ENCODE peak calls at places on chromosome 21, in nine cellular contexts. One of them, this sample, is unnamed.

GRCh38 chr21:35699360-35699759 is 361.0 kb downstream of the SETD4 start:
- DNase-seq in ecto neural progenitor cell: no peak
- DNase-seq in stimulated activated CD4-positive, alpha-beta T cell treated with anti-CD3 and anti-CD28 coated beads, Interleukin-2, amount 100 ng/mL, for 24 hours: no peak
- DNase-seq in KBM-7: no peak
- DNase-seq in amniotic epithelial cell: no peak
- DNase-seq in cardiac fibroblast: no peak
- DNase-seq in HEK293T: no peak
- DNase-seq in RPMI7951: no peak
- DNase-seq in T-helper 1 cell: no peak
- DNase-seq in this sample: no peak

GRCh38 chr21:46543306-46543705 is 61.6 kb downstream of the S100B start:
- DNase-seq in ecto neural progenitor cell: no peak
- DNase-seq in stimulated activated CD4-positive, alpha-beta T cell treated with anti-CD3 and anti-CD28 coated beads, Interleukin-2, amount 100 ng/mL, for 24 hours: no peak
- DNase-seq in KBM-7: no peak
- DNase-seq in amniotic epithelial cell: no peak
- DNase-seq in cardiac fibroblast: no peak
- DNase-seq in HEK293T: no peak
- DNase-seq in RPMI7951: no peak
- DNase-seq in T-helper 1 cell: no peak
- DNase-seq in this sample: no peak

GRCh38 chr21:44949161-44950015 is 9.6 kb downstream of the SLX9 start:
- DNase-seq in ecto neural progenitor cell: peak
- DNase-seq in stimulated activated CD4-positive, alpha-beta T cell treated with anti-CD3 and anti-CD28 coated beads, Interleukin-2, amount 100 ng/mL, for 24 hours: peak
- DNase-seq in KBM-7: peak
- DNase-seq in amniotic epithelial cell: peak
- DNase-seq in cardiac fibroblast: peak
- DNase-seq in HEK293T: peak
- DNase-seq in RPMI7951: peak
- DNase-seq in T-helper 1 cell: peak
- DNase-seq in this sample: peak

GRCh38 chr21:33762798-33763572 is 120.7 kb downstream of the ITSN1 start:
- DNase-seq in ecto neural progenitor cell: no peak
- DNase-seq in stimulated activated CD4-positive, alpha-beta T cell treated with anti-CD3 and anti-CD28 coated beads, Interleukin-2, amount 100 ng/mL, for 24 hours: no peak
- DNase-seq in KBM-7: no peak
- DNase-seq in amniotic epithelial cell: peak
- DNase-seq in cardiac fibroblast: peak
- DNase-seq in HEK293T: no peak
- DNase-seq in RPMI7951: peak
- DNase-seq in T-helper 1 cell: no peak
- DNase-seq in this sample: no peak

GRCh38 chr21:36887983-36888382 is 78.5 kb downstream of the HLCS start:
- DNase-seq in ecto neural progenitor cell: no peak
- DNase-seq in stimulated activated CD4-positive, alpha-beta T cell treated with anti-CD3 and anti-CD28 coated beads, Interleukin-2, amount 100 ng/mL, for 24 hours: no peak
- DNase-seq in KBM-7: no peak
- DNase-seq in amniotic epithelial cell: no peak
- DNase-seq in cardiac fibroblast: no peak
- DNase-seq in HEK293T: no peak
- DNase-seq in RPMI7951: peak
- DNase-seq in T-helper 1 cell: no peak
- DNase-seq in this sample: no peak

GRCh38 chr21:38439957-38440356 is 58.3 kb downstream of the ERG start:
- DNase-seq in ecto neural progenitor cell: no peak
- DNase-seq in stimulated activated CD4-positive, alpha-beta T cell treated with anti-CD3 and anti-CD28 coated beads, Interleukin-2, amount 100 ng/mL, for 24 hours: no peak
- DNase-seq in KBM-7: peak
- DNase-seq in amniotic epithelial cell: no peak
- DNase-seq in cardiac fibroblast: peak
- DNase-seq in HEK293T: no peak
- DNase-seq in RPMI7951: no peak
- DNase-seq in T-helper 1 cell: no peak
- DNase-seq in this sample: no peak

GRCh38 chr21:16193758-16194606 is 464.2 kb downstream of the USP25 start:
- DNase-seq in ecto neural progenitor cell: peak
- DNase-seq in stimulated activated CD4-positive, alpha-beta T cell treated with anti-CD3 and anti-CD28 coated beads, Interleukin-2, amount 100 ng/mL, for 24 hours: peak
- DNase-seq in KBM-7: peak
- DNase-seq in amniotic epithelial cell: peak
- DNase-seq in cardiac fibroblast: peak
- DNase-seq in HEK293T: peak
- DNase-seq in RPMI7951: no peak
- DNase-seq in T-helper 1 cell: no peak
- DNase-seq in this sample: no peak

GRCh38 chr21:21101911-21102310 is 103.7 kb downstream of the NCAM2 start:
- DNase-seq in ecto neural progenitor cell: no peak
- DNase-seq in stimulated activated CD4-positive, alpha-beta T cell treated with anti-CD3 and anti-CD28 coated beads, Interleukin-2, amount 100 ng/mL, for 24 hours: no peak
- DNase-seq in KBM-7: peak
- DNase-seq in amniotic epithelial cell: peak
- DNase-seq in cardiac fibroblast: peak
- DNase-seq in HEK293T: peak
- DNase-seq in RPMI7951: peak
- DNase-seq in T-helper 1 cell: no peak
- DNase-seq in this sample: no peak

GRCh38 chr21:45865106-45865835 is 116.3 kb upstream of the COL6A1 start:
- DNase-seq in ecto neural progenitor cell: no peak
- DNase-seq in stimulated activated CD4-positive, alpha-beta T cell treated with anti-CD3 and anti-CD28 coated beads, Interleukin-2, amount 100 ng/mL, for 24 hours: no peak
- DNase-seq in KBM-7: no peak
- DNase-seq in amniotic epithelial cell: peak
- DNase-seq in cardiac fibroblast: peak
- DNase-seq in HEK293T: no peak
- DNase-seq in RPMI7951: peak
- DNase-seq in T-helper 1 cell: no peak
- DNase-seq in this sample: no peak

GRCh38 chr21:33659550-33659949 is 17.2 kb downstream of the ITSN1 start:
- DNase-seq in ecto neural progenitor cell: no peak
- DNase-seq in stimulated activated CD4-positive, alpha-beta T cell treated with anti-CD3 and anti-CD28 coated beads, Interleukin-2, amount 100 ng/mL, for 24 hours: no peak
- DNase-seq in KBM-7: no peak
- DNase-seq in amniotic epithelial cell: no peak
- DNase-seq in cardiac fibroblast: no peak
- DNase-seq in HEK293T: no peak
- DNase-seq in RPMI7951: no peak
- DNase-seq in T-helper 1 cell: no peak
- DNase-seq in this sample: no peak

GRCh38 chr21:45011426-45011825 is 63.0 kb upstream of the ADARB1 start:
- DNase-seq in ecto neural progenitor cell: no peak
- DNase-seq in stimulated activated CD4-positive, alpha-beta T cell treated with anti-CD3 and anti-CD28 coated beads, Interleukin-2, amount 100 ng/mL, for 24 hours: no peak
- DNase-seq in KBM-7: no peak
- DNase-seq in amniotic epithelial cell: no peak
- DNase-seq in cardiac fibroblast: no peak
- DNase-seq in HEK293T: no peak
- DNase-seq in RPMI7951: no peak
- DNase-seq in T-helper 1 cell: peak
- DNase-seq in this sample: no peak

GRCh38 chr21:45830221-45830640 is 151.3 kb upstream of the COL6A1 start:
- DNase-seq in ecto neural progenitor cell: peak
- DNase-seq in stimulated activated CD4-positive, alpha-beta T cell treated with anti-CD3 and anti-CD28 coated beads, Interleukin-2, amount 100 ng/mL, for 24 hours: no peak
- DNase-seq in KBM-7: no peak
- DNase-seq in amniotic epithelial cell: no peak
- DNase-seq in cardiac fibroblast: no peak
- DNase-seq in HEK293T: no peak
- DNase-seq in RPMI7951: no peak
- DNase-seq in T-helper 1 cell: no peak
- DNase-seq in this sample: no peak

GRCh38 chr21:38126677-38127271 is 130.0 kb upstream of the KCNJ15 start:
- DNase-seq in ecto neural progenitor cell: peak
- DNase-seq in stimulated activated CD4-positive, alpha-beta T cell treated with anti-CD3 and anti-CD28 coated beads, Interleukin-2, amount 100 ng/mL, for 24 hours: peak
- DNase-seq in KBM-7: peak
- DNase-seq in amniotic epithelial cell: peak
- DNase-seq in cardiac fibroblast: peak
- DNase-seq in HEK293T: peak
- DNase-seq in RPMI7951: peak
- DNase-seq in T-helper 1 cell: no peak
- DNase-seq in this sample: peak

GRCh38 chr21:39518845-39519205 is 67.1 kb downstream of the SH3BGR start:
- DNase-seq in ecto neural progenitor cell: no peak
- DNase-seq in stimulated activated CD4-positive, alpha-beta T cell treated with anti-CD3 and anti-CD28 coated beads, Interleukin-2, amount 100 ng/mL, for 24 hours: no peak
- DNase-seq in KBM-7: no peak
- DNase-seq in amniotic epithelial cell: peak
- DNase-seq in cardiac fibroblast: no peak
- DNase-seq in HEK293T: no peak
- DNase-seq in RPMI7951: no peak
- DNase-seq in T-helper 1 cell: no peak
- DNase-seq in this sample: no peak

GRCh38 chr21:25983745-25984144 is 186.8 kb downstream of the APP start:
- DNase-seq in ecto neural progenitor cell: no peak
- DNase-seq in stimulated activated CD4-positive, alpha-beta T cell treated with anti-CD3 and anti-CD28 coated beads, Interleukin-2, amount 100 ng/mL, for 24 hours: no peak
- DNase-seq in KBM-7: no peak
- DNase-seq in amniotic epithelial cell: peak
- DNase-seq in cardiac fibroblast: peak
- DNase-seq in HEK293T: no peak
- DNase-seq in RPMI7951: peak
- DNase-seq in T-helper 1 cell: no peak
- DNase-seq in this sample: no peak

GRCh38 chr21:25573409-25574206 is 33.7 kb downstream of the MRPL39 start:
- DNase-seq in ecto neural progenitor cell: no peak
- DNase-seq in stimulated activated CD4-positive, alpha-beta T cell treated with anti-CD3 and anti-CD28 coated beads, Interleukin-2, amount 100 ng/mL, for 24 hours: peak
- DNase-seq in KBM-7: peak
- DNase-seq in amniotic epithelial cell: peak
- DNase-seq in cardiac fibroblast: peak
- DNase-seq in HEK293T: peak
- DNase-seq in RPMI7951: peak
- DNase-seq in T-helper 1 cell: peak
- DNase-seq in this sample: peak

GRCh38 chr21:35284199-35284598 is 235.1 kb upstream of the RUNX1 start:
- DNase-seq in ecto neural progenitor cell: no peak
- DNase-seq in stimulated activated CD4-positive, alpha-beta T cell treated with anti-CD3 and anti-CD28 coated beads, Interleukin-2, amount 100 ng/mL, for 24 hours: no peak
- DNase-seq in KBM-7: no peak
- DNase-seq in amniotic epithelial cell: no peak
- DNase-seq in cardiac fibroblast: no peak
- DNase-seq in HEK293T: no peak
- DNase-seq in RPMI7951: peak
- DNase-seq in T-helper 1 cell: no peak
- DNase-seq in this sample: no peak

GRCh38 chr21:34520769-34521508 is 8.9 kb upstream of the KCNE1 start:
- DNase-seq in ecto neural progenitor cell: no peak
- DNase-seq in stimulated activated CD4-positive, alpha-beta T cell treated with anti-CD3 and anti-CD28 coated beads, Interleukin-2, amount 100 ng/mL, for 24 hours: no peak
- DNase-seq in KBM-7: peak
- DNase-seq in amniotic epithelial cell: no peak
- DNase-seq in cardiac fibroblast: no peak
- DNase-seq in HEK293T: no peak
- DNase-seq in RPMI7951: no peak
- DNase-seq in T-helper 1 cell: no peak
- DNase-seq in this sample: no peak

GRCh38 chr21:37655601-37656300 is 260.5 kb downstream of the KCNJ6 start:
- DNase-seq in ecto neural progenitor cell: no peak
- DNase-seq in stimulated activated CD4-positive, alpha-beta T cell treated with anti-CD3 and anti-CD28 coated beads, Interleukin-2, amount 100 ng/mL, for 24 hours: no peak
- DNase-seq in KBM-7: no peak
- DNase-seq in amniotic epithelial cell: no peak
- DNase-seq in cardiac fibroblast: no peak
- DNase-seq in HEK293T: no peak
- DNase-seq in RPMI7951: no peak
- DNase-seq in T-helper 1 cell: no peak
- DNase-seq in this sample: no peak

GRCh38 chr21:14768042-14768441 is 221.9 kb upstream of the SAMSN1 start:
- DNase-seq in ecto neural progenitor cell: no peak
- DNase-seq in stimulated activated CD4-positive, alpha-beta T cell treated with anti-CD3 and anti-CD28 coated beads, Interleukin-2, amount 100 ng/mL, for 24 hours: no peak
- DNase-seq in KBM-7: no peak
- DNase-seq in amniotic epithelial cell: no peak
- DNase-seq in cardiac fibroblast: no peak
- DNase-seq in HEK293T: no peak
- DNase-seq in RPMI7951: no peak
- DNase-seq in T-helper 1 cell: no peak
- DNase-seq in this sample: no peak

GRCh38 chr21:41361786-41362604 is at the start of gene MX2:
- DNase-seq in ecto neural progenitor cell: no peak
- DNase-seq in stimulated activated CD4-positive, alpha-beta T cell treated with anti-CD3 and anti-CD28 coated beads, Interleukin-2, amount 100 ng/mL, for 24 hours: peak
- DNase-seq in KBM-7: peak
- DNase-seq in amniotic epithelial cell: peak
- DNase-seq in cardiac fibroblast: peak
- DNase-seq in HEK293T: no peak
- DNase-seq in RPMI7951: peak
- DNase-seq in T-helper 1 cell: peak
- DNase-seq in this sample: no peak

GRCh38 chr21:27104749-27105439 is 138.0 kb upstream of the ADAMTS5 start:
- DNase-seq in ecto neural progenitor cell: no peak
- DNase-seq in stimulated activated CD4-positive, alpha-beta T cell treated with anti-CD3 and anti-CD28 coated beads, Interleukin-2, amount 100 ng/mL, for 24 hours: no peak
- DNase-seq in KBM-7: no peak
- DNase-seq in amniotic epithelial cell: peak
- DNase-seq in cardiac fibroblast: peak
- DNase-seq in HEK293T: no peak
- DNase-seq in RPMI7951: no peak
- DNase-seq in T-helper 1 cell: no peak
- DNase-seq in this sample: no peak

GRCh38 chr21:44059710-44060109 is 47.5 kb upstream of the PWP2 start:
- DNase-seq in ecto neural progenitor cell: no peak
- DNase-seq in stimulated activated CD4-positive, alpha-beta T cell treated with anti-CD3 and anti-CD28 coated beads, Interleukin-2, amount 100 ng/mL, for 24 hours: no peak
- DNase-seq in KBM-7: no peak
- DNase-seq in amniotic epithelial cell: no peak
- DNase-seq in cardiac fibroblast: no peak
- DNase-seq in HEK293T: no peak
- DNase-seq in RPMI7951: no peak
- DNase-seq in T-helper 1 cell: no peak
- DNase-seq in this sample: peak

GRCh38 chr21:22120616-22121266 is 1122.5 kb downstream of the NCAM2 start:
- DNase-seq in ecto neural progenitor cell: no peak
- DNase-seq in stimulated activated CD4-positive, alpha-beta T cell treated with anti-CD3 and anti-CD28 coated beads, Interleukin-2, amount 100 ng/mL, for 24 hours: no peak
- DNase-seq in KBM-7: peak
- DNase-seq in amniotic epithelial cell: peak
- DNase-seq in cardiac fibroblast: peak
- DNase-seq in HEK293T: peak
- DNase-seq in RPMI7951: peak
- DNase-seq in T-helper 1 cell: no peak
- DNase-seq in this sample: peak

GRCh38 chr21:45016031-45016430 is 58.3 kb upstream of the ADARB1 start:
- DNase-seq in ecto neural progenitor cell: no peak
- DNase-seq in stimulated activated CD4-positive, alpha-beta T cell treated with anti-CD3 and anti-CD28 coated beads, Interleukin-2, amount 100 ng/mL, for 24 hours: no peak
- DNase-seq in KBM-7: no peak
- DNase-seq in amniotic epithelial cell: no peak
- DNase-seq in cardiac fibroblast: no peak
- DNase-seq in HEK293T: no peak
- DNase-seq in RPMI7951: no peak
- DNase-seq in T-helper 1 cell: no peak
- DNase-seq in this sample: no peak

GRCh38 chr21:36428789-36429671 is 43.8 kb downstream of the CHAF1B start:
- DNase-seq in ecto neural progenitor cell: no peak
- DNase-seq in stimulated activated CD4-positive, alpha-beta T cell treated with anti-CD3 and anti-CD28 coated beads, Interleukin-2, amount 100 ng/mL, for 24 hours: no peak
- DNase-seq in KBM-7: peak
- DNase-seq in amniotic epithelial cell: no peak
- DNase-seq in cardiac fibroblast: peak
- DNase-seq in HEK293T: no peak
- DNase-seq in RPMI7951: peak
- DNase-seq in T-helper 1 cell: no peak
- DNase-seq in this sample: no peak

GRCh38 chr21:34065015-34065414 is 8.4 kb upstream of the MRPS6 start:
- DNase-seq in ecto neural progenitor cell: no peak
- DNase-seq in stimulated activated CD4-positive, alpha-beta T cell treated with anti-CD3 and anti-CD28 coated beads, Interleukin-2, amount 100 ng/mL, for 24 hours: no peak
- DNase-seq in KBM-7: no peak
- DNase-seq in amniotic epithelial cell: peak
- DNase-seq in cardiac fibroblast: no peak
- DNase-seq in HEK293T: no peak
- DNase-seq in RPMI7951: no peak
- DNase-seq in T-helper 1 cell: no peak
- DNase-seq in this sample: no peak

GRCh38 chr21:42125571-42126544 is 54.7 kb downstream of the UMODL1 start:
- DNase-seq in ecto neural progenitor cell: no peak
- DNase-seq in stimulated activated CD4-positive, alpha-beta T cell treated with anti-CD3 and anti-CD28 coated beads, Interleukin-2, amount 100 ng/mL, for 24 hours: no peak
- DNase-seq in KBM-7: peak
- DNase-seq in amniotic epithelial cell: peak
- DNase-seq in cardiac fibroblast: peak
- DNase-seq in HEK293T: peak
- DNase-seq in RPMI7951: peak
- DNase-seq in T-helper 1 cell: no peak
- DNase-seq in this sample: no peak

GRCh38 chr21:45552696-45553391 is 10.6 kb upstream of the SLC19A1 start:
- DNase-seq in ecto neural progenitor cell: no peak
- DNase-seq in stimulated activated CD4-positive, alpha-beta T cell treated with anti-CD3 and anti-CD28 coated beads, Interleukin-2, amount 100 ng/mL, for 24 hours: no peak
- DNase-seq in KBM-7: no peak
- DNase-seq in amniotic epithelial cell: no peak
- DNase-seq in cardiac fibroblast: no peak
- DNase-seq in HEK293T: no peak
- DNase-seq in RPMI7951: no peak
- DNase-seq in T-helper 1 cell: no peak
- DNase-seq in this sample: no peak

GRCh38 chr21:22575165-22575584 is 1577.0 kb downstream of the NCAM2 start:
- DNase-seq in ecto neural progenitor cell: peak
- DNase-seq in stimulated activated CD4-positive, alpha-beta T cell treated with anti-CD3 and anti-CD28 coated beads, Interleukin-2, amount 100 ng/mL, for 24 hours: no peak
- DNase-seq in KBM-7: peak
- DNase-seq in amniotic epithelial cell: no peak
- DNase-seq in cardiac fibroblast: no peak
- DNase-seq in HEK293T: peak
- DNase-seq in RPMI7951: peak
- DNase-seq in T-helper 1 cell: no peak
- DNase-seq in this sample: peak

GRCh38 chr21:17463441-17463840 is 49.4 kb upstream of the CXADR start:
- DNase-seq in ecto neural progenitor cell: peak
- DNase-seq in stimulated activated CD4-positive, alpha-beta T cell treated with anti-CD3 and anti-CD28 coated beads, Interleukin-2, amount 100 ng/mL, for 24 hours: no peak
- DNase-seq in KBM-7: no peak
- DNase-seq in amniotic epithelial cell: peak
- DNase-seq in cardiac fibroblast: peak
- DNase-seq in HEK293T: no peak
- DNase-seq in RPMI7951: peak
- DNase-seq in T-helper 1 cell: no peak
- DNase-seq in this sample: no peak

This sample was measured in NCI-H1694 treated with DMSO at 0.1 percent for 48 hours.